ENCODE peak calls at places on chromosome 20, in six cellular contexts. H, A, X, B, U and R are unnamed samples.

GRCh38 chr20:60013296-60014142 is 55.3 kb downstream of the CDH26 start:
- DNase-seq in A (no peak), U (no peak), B (no peak), H (no peak), X (no peak), R (no peak)

GRCh38 chr20:16764560-16764959 is 16.4 kb downstream of the OTOR start:
- DNase-seq in H (no peak), X (no peak), U (no peak), A (no peak), B (no peak), R (no peak)

GRCh38 chr20:23112595-23112994 is 26.5 kb upstream of the CD93 start:
- DNase-seq in A (no peak), X (no peak), H (no peak), U (no peak), B (no peak), R (no peak)

GRCh38 chr20:19317240-19318069 is 105.0 kb downstream of the SLC24A3 start:
- DNase-seq in A (no peak), U (no peak), X (no peak), H (no peak), B (no peak), R (no peak)

GRCh38 chr20:33656783-33657703 is 5.1 kb upstream of the C20orf144 start:
- DNase-seq in A (no peak), X (no peak), H (no peak), U (no peak), B (no peak), R (no peak)

GRCh38 chr20:59994697-59995122 is 36.5 kb downstream of the CDH26 start:
- DNase-seq in X (no peak), H (peak; percentile 66), A (no peak), B (no peak), U (no peak), R (no peak)

GRCh38 chr20:11902264-11902663 is 15.4 kb upstream of the BTBD3 start:
- DNase-seq in U (no peak), H (no peak), A (no peak), B (no peak), X (peak; percentile 85), R (no peak)

GRCh38 chr20:57378646-57379262 is 12.4 kb upstream of the RBM38 start:
- DNase-seq in X (no peak), B (no peak), U (no peak), A (no peak), H (no peak), R (no peak)

GRCh38 chr20:47887064-47887463 is 101.8 kb upstream of the SULF2 start:
- DNase-seq in U (no peak), A (no peak), B (peak; percentile 42), X (no peak), H (no peak), R (no peak)

GRCh38 chr20:5297280-5298004 is 19.3 kb downstream of the PROKR2 start:
- DNase-seq in A (no peak), B (no peak), X (no peak), U (no peak), H (no peak), R (no peak)

GRCh38 chr20:41889871-41890224 is 271.7 kb upstream of the CHD6 start:
- DNase-seq in X (no peak), B (no peak), A (no peak), H (no peak), U (no peak), R (no peak)

GRCh38 chr20:21539512-21539911 is 25.6 kb upstream of the NKX2-2 start:
- DNase-seq in H (no peak), X (no peak), U (no peak), B (no peak), A (no peak), R (no peak)

GRCh38 chr20:8309638-8310037 is 177.6 kb downstream of the PLCB1 start:
- DNase-seq in X (no peak), U (no peak), A (no peak), H (no peak), B (no peak), R (no peak)

GRCh38 chr20:2873747-2874041 is 413 bp downstream of the PTPRA start:
- DNase-seq in A (peak; percentile 62), B (peak; percentile 71), X (peak; percentile 57), U (peak; percentile 66), H (peak; percentile 64), R (no peak)

GRCh38 chr20:59094576-59094975 is 52.0 kb upstream of the PRELID3B start:
- DNase-seq in A (no peak), H (no peak), U (no peak), X (no peak), B (no peak), R (no peak)

GRCh38 chr20:56989516-56989915 is 276.9 kb downstream of the BMP7 start:
- DNase-seq in U (no peak), A (no peak), X (no peak), B (no peak), H (no peak), R (no peak)

GRCh38 chr20:17869295-17869994 is 99.1 kb downstream of the SNX5 start:
- DNase-seq in A (no peak), H (no peak), B (no peak), X (no peak), U (no peak), R (no peak)

GRCh38 chr20:1286267-1287036 is 20.4 kb downstream of the SNPH start:
- DNase-seq in A (peak; percentile 40), H (no peak), U (no peak), X (no peak), B (no peak), R (peak; percentile 65)

GRCh38 chr20:13353261-13353945 is 132.3 kb downstream of the ISM1 start:
- DNase-seq in A (no peak), H (no peak), B (no peak), U (no peak), X (no peak), R (no peak)

GRCh38 chr20:6632187-6632586 is 135.3 kb upstream of the BMP2 start:
- DNase-seq in U (no peak), H (peak; percentile 52), X (peak; percentile 73), B (no peak), A (no peak), R (no peak)

GRCh38 chr20:24432057-24432456 is 37.4 kb upstream of the SYNDIG1 start:
- DNase-seq in U (no peak), H (no peak), B (no peak), A (no peak), X (no peak), R (no peak)

GRCh38 chr20:51695574-51696303 is 72.5 kb downstream of the ATP9A start:
- DNase-seq in A (no peak), H (no peak), U (no peak), X (peak; percentile 94), B (no peak), R (no peak)

GRCh38 chr20:58287638-58288037 is 21.9 kb upstream of the RAB22A start:
- DNase-seq in H (no peak), A (no peak), B (no peak), X (no peak), U (no peak), R (no peak)

GRCh38 chr20:63738687-63739128 is 868 bp upstream of the SLC2A4RG start:
- DNase-seq in H (peak; percentile 80), A (peak; percentile 43), U (peak; percentile 63), B (peak; percentile 88), X (peak; percentile 61), R (peak; percentile 43)

GRCh38 chr20:43895235-43895634 is 19.4 kb upstream of the TOX2 start:
- DNase-seq in U (no peak), X (no peak), H (no peak), B (no peak), A (no peak), R (no peak)

GRCh38 chr20:1377341-1377871 is 15.4 kb downstream of the FKBP1A start:
- DNase-seq in A (no peak), X (no peak), H (no peak), U (no peak), B (no peak), R (no peak)

GRCh38 chr20:36542019-36542488 is 735 bp downstream of the MYL9 start:
- DNase-seq in X (peak; percentile 77), U (no peak), B (peak; percentile 87), A (no peak), H (peak; percentile 69), R (no peak)

GRCh38 chr20:57083072-57083471 is 183.4 kb downstream of the BMP7 start:
- DNase-seq in B (no peak), U (no peak), H (no peak), A (no peak), X (no peak), R (no peak)

GRCh38 chr20:10521068-10521834 is 86.1 kb downstream of the SLX4IP start:
- DNase-seq in B (no peak), H (no peak), U (no peak), A (no peak), X (peak; percentile 92), R (no peak)

GRCh38 chr20:31712112-31712553 is 10.5 kb downstream of the BCL2L1 start:
- DNase-seq in X (no peak), A (no peak), H (peak; percentile 74), B (no peak), U (no peak), R (no peak)

GRCh38 chr20:35329435-35330139 is 37.4 kb upstream of the FAM83C start:
- DNase-seq in U (no peak), B (no peak), A (peak; percentile 23), H (no peak), X (peak; percentile 46), R (peak; percentile 12)

GRCh38 chr20:51553897-51554504 is 11.5 kb upstream of the NFATC2 start:
- DNase-seq in B (no peak), X (peak; percentile 63), U (no peak), A (no peak), H (no peak), R (no peak)

GRCh38 chr20:16576219-16576618 is 3.0 kb upstream of the KIF16B start:
- DNase-seq in H (no peak), U (no peak), B (no peak), A (no peak), X (no peak), R (no peak)

DNA sequence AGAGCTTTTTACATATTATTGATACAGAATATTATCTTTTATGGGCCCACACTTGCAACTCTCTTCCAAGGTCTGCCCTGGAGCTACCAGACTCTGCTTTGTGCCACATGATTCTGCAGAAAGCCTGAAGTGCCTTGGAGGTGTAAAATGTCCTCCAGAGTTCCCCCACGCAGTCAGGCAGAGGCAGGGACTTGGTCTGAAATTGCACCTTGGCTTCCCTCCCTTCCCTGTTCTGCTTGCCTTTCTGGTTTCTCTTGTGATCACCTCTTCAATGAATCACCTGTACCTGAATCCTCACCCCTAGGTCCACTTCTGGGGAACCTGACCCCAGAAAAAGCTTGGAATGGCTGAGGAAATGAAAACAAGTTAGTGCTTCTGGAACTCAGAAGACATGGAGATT is 43.0 kb upstream of the TGM2 start:
- DNase-seq in B (peak; percentile 51), A (no peak), X (no peak), H (no peak), U (no peak), R (no peak)
- H3K27ac ChIP-seq in B (peak overlapping the region; percentile 82), A (no peak overlapping the region), X (no peak overlapping the region), H (no peak overlapping the region), U (no peak overlapping the region), R (no peak overlapping the region)

GRCh38 chr20:49854190-49854875 is 41.7 kb downstream of the SLC9A8 start:
- DNase-seq in U (no peak), X (peak; percentile 11), A (no peak), B (no peak), H (no peak), R (no peak)
- H3K36me3 ChIP-seq in U (no peaks in the 10 kb centered on the region), X (peaks cover 23% of the 10 kb centered on the region), A (peaks cover 50% of the 10 kb centered on the region), B (peaks cover 32% of the 10 kb centered on the region), H (peaks cover 46% of the 10 kb centered on the region), R (peaks cover 7% of the 10 kb centered on the region)

GRCh38 chr20:45191926-45192325 is 14.9 kb upstream of the SEMG1 start:
- DNase-seq in B (no peak), U (no peak), X (no peak), H (no peak), A (no peak), R (no peak)
- H3K27ac ChIP-seq in B (no peak overlapping the region), U (no peak overlapping the region), X (no peak overlapping the region), H (no peak overlapping the region), A (no peak overlapping the region), R (no peak overlapping the region)

GRCh38 chr20:25511183-25511582 is 74.1 kb downstream of the NINL start:
- DNase-seq in A (no peak), X (no peak), U (no peak), H (no peak), B (no peak), R (no peak)
- H3K36me3 ChIP-seq in A (no peaks in the 10 kb centered on the region), X (peaks cover 67% of the 10 kb centered on the region), U (no peaks in the 10 kb centered on the region), H (peaks cover 5% of the 10 kb centered on the region), B (peaks cover 83% of the 10 kb centered on the region), R (no peaks in the 10 kb centered on the region)